ENCODE peak calls at places on chromosomes 5 and 9, in six cellular contexts. G, P, Z, X, C and V are unnamed samples.

GRCh38 chr5:122772446-122772845 is 2.4 kb upstream of the SNX2 start:
- DNase-seq in G (no peak), C (peak), X (peak), Z (no peak), P (no peak), V (no peak)

GRCh38 chr9:120532475-120532874 is 47.5 kb downstream of the CDK5RAP2 start:
- DNase-seq in Z (no peak), X (peak), P (peak), G (no peak), C (no peak), V (no peak)

GRCh38 chr5:177336112-177336511 is 15.4 kb downstream of the LMAN2 start:
- DNase-seq in Z (no peak), C (no peak), G (no peak), P (no peak), X (peak), V (no peak)

GRCh38 chr5:122846051-122846567 is 696 bp downstream of the SNX24 start:
- DNase-seq in Z (no peak), X (peak), C (peak), P (no peak), G (no peak), V (no peak)

GRCh38 chr5:39138892-39139291 is 64.7 kb upstream of the RICTOR start:
- DNase-seq in G (no peak), X (peak), Z (no peak), P (no peak), C (peak), V (no peak)

GRCh38 chr5:96517294-96517693 is 84.2 kb upstream of the PCSK1 start:
- DNase-seq in Z (peak), X (no peak), P (no peak), C (no peak), G (no peak), V (no peak)

GRCh38 chr5:143758750-143759149 is 53.2 kb upstream of the HMHB1 start:
- DNase-seq in G (no peak), P (no peak), X (no peak), C (peak), Z (no peak), V (no peak)

GRCh38 chr5:36502608-36503007 is 103.8 kb upstream of the SLC1A3 start:
- DNase-seq in C (peak), P (peak), Z (no peak), X (peak), G (no peak), V (no peak)

GRCh38 chr5:25489834-25490538 is 845.2 kb upstream of the CDH10 start:
- DNase-seq in X (no peak), G (no peak), P (no peak), Z (no peak), C (no peak), V (no peak)

GRCh38 chr9:130390371-130390770 is 54.4 kb upstream of the ASS1 start:
- DNase-seq in X (no peak), Z (no peak), G (no peak), P (no peak), C (no peak), V (no peak)

GRCh38 chr9:132031869-132032583 is 47.6 kb downstream of the MED27 start:
- DNase-seq in P (no peak), X (no peak), C (no peak), Z (no peak), G (no peak), V (no peak)

GRCh38 chr9:133684461-133685361 is 48.5 kb downstream of the DBH start:
- DNase-seq in X (no peak), P (no peak), Z (no peak), G (no peak), C (no peak), V (no peak)

GRCh38 chr5:947626-948471 is 55.2 kb downstream of the TRIP13 start:
- DNase-seq in X (no peak), C (no peak), P (no peak), Z (no peak), G (no peak), V (no peak)

GRCh38 chr5:137703565-137703964 is 32.3 kb downstream of the KLHL3 start:
- DNase-seq in G (no peak), X (no peak), P (no peak), Z (no peak), C (no peak), V (no peak)

GRCh38 chr5:178242416-178242815 is 9.8 kb upstream of the PHYKPL start:
- DNase-seq in G (no peak), Z (no peak), C (no peak), X (no peak), P (no peak), V (no peak)

GRCh38 chr5:104498281-104498680 is 935.7 kb upstream of the NUDT12 start:
- DNase-seq in G (no peak), P (no peak), Z (no peak), C (peak), X (peak), V (no peak)

GRCh38 chr5:78972654-78973428 is 12.3 kb downstream of the ARSB start:
- DNase-seq in C (peak), X (no peak), G (no peak), Z (peak), P (peak), V (peak)

GRCh38 chr5:21810737-21811316 is 1042.3 kb downstream of the CDH12 start:
- DNase-seq in Z (peak), C (no peak), P (no peak), X (peak), G (no peak), V (peak)

GRCh38 chr9:31608413-31608812 is 776.0 kb upstream of the ACO1 start:
- DNase-seq in Z (no peak), C (no peak), G (no peak), X (no peak), P (no peak), V (no peak)

GRCh38 chr5:151150484-151151262 is 6.9 kb downstream of the ANXA6 start:
- DNase-seq in C (no peak), X (peak), G (no peak), P (no peak), Z (no peak), V (peak)

GRCh38 chr5:178435321-178436238 is 154.6 kb downstream of the COL23A1 start:
- DNase-seq in X (no peak), C (no peak), P (no peak), G (peak), Z (no peak), V (no peak)